ENCODE peak calls at places on chromosome 12, in eight cellular contexts. R, Q, L, S, N, J, U and T are unnamed samples.

GRCh38 chr12:24898185-24898584 is 50.7 kb downstream of the BCAT1 start:
- DNase-seq in R (no peak), Q (no peak), L (no peak), S (no peak), N (no peak), J (no peak), U (no peak), T (no peak)

GRCh38 chr12:81078469-81079196 is 754 bp downstream of the ACSS3 start:
- DNase-seq in R (no peak), Q (no peak), L (no peak), S (peak; percentile 88), N (no peak), J (no peak), U (no peak), T (no peak)

GRCh38 chr12:14281539-14281938 is 83.9 kb upstream of the ATF7IP start:
- DNase-seq in R (no peak), Q (no peak), L (no peak), S (no peak), N (no peak), J (no peak), U (no peak), T (no peak)

GRCh38 chr12:40146800-40147797 is 41.2 kb upstream of the SLC2A13 start:
- DNase-seq in R (no peak), Q (no peak), L (no peak), S (no peak), N (no peak), J (no peak), U (no peak), T (no peak)

GRCh38 chr12:17062296-17063061 is 456.5 kb upstream of the LMO3 start:
- DNase-seq in R (no peak), Q (no peak), L (no peak), S (no peak), N (no peak), J (no peak), U (no peak), T (no peak)

GRCh38 chr12:530308-530707 is 70.6 kb downstream of the B4GALNT3 start:
- DNase-seq in R (no peak), Q (no peak), L (no peak), S (no peak), N (no peak), J (no peak), U (no peak), T (no peak)

GRCh38 chr12:127192391-127192790 is 1074.6 kb upstream of the TMEM132C start:
- DNase-seq in R (no peak), Q (no peak), L (no peak), S (no peak), N (no peak), J (no peak), U (no peak), T (no peak)

GRCh38 chr12:52271157-52271556 is 3.3 kb upstream of the KRT86 start:
- DNase-seq in R (no peak), Q (no peak), L (no peak), S (no peak), N (no peak), J (no peak), U (no peak), T (no peak)

GRCh38 chr12:636632-637031 is 26.6 kb downstream of the NINJ2 start:
- DNase-seq in R (no peak), Q (no peak), L (no peak), S (no peak), N (no peak), J (no peak), U (no peak), T (no peak)

GRCh38 chr12:108337235-108338223 is 1.6 kb downstream of the CMKLR1 start:
- DNase-seq in R (peak; percentile 74), Q (no peak), L (peak; percentile 21), S (peak; percentile 26), N (peak; percentile 72), J (no peak), U (no peak), T (no peak)

GRCh38 chr12:108338915-108339657 is at the start of gene CMKLR1:
- DNase-seq in R (peak; percentile 50), Q (no peak), L (no peak), S (no peak), N (peak; percentile 78), J (peak; percentile 32), U (no peak), T (no peak)

GRCh38 chr12:108332791-108333382 is 6.2 kb downstream of the CMKLR1 start:
- DNase-seq in R (no peak), Q (no peak), L (no peak), S (no peak), N (no peak), J (peak; percentile 42), U (no peak), T (no peak)

GRCh38 chr12:108333898-108334699 is 5.0 kb downstream of the CMKLR1 start:
- DNase-seq in R (no peak), Q (no peak), L (no peak), S (no peak), N (no peak), J (no peak), U (no peak), T (no peak)

DNA sequence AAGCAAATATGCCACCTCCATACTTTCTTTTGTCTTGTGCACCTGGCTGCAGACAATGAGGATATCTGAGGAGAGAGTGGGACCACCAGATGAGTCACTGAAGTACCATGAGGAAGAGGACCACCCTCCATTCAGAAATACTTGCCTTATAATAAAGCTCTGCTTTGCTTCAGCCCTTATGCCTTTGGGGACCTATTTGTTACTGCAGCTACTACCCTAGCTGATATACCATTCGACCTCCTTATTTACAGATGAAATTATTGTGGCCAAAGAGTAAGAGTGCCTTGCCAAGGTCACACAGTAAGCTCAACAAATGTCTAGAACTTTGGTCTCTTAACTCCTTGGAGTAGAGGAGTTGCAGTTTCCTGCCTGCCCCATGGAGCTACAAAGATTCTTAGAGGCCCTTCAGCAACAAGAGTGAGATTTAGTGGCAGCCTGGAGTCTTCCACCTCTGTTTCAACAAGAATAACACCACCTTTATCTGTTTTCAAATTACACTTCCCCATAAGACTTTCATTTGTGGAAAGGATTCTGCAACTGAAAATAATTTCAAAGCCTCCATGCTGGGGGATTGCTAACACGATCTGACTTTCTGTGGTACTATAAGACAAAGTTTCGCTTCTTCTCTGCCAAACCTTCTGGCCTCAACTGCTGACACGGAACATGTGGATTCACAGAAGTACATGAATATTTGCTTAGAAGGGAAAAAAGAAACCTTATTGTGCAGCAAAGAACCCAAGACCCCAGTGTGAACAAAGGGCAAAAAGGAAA is 3.6 kb downstream of the CMKLR1 start:
- DNase-seq in R (no peak), Q (no peak), L (no peak), S (no peak), N (no peak), J (no peak), U (no peak), T (no peak)
- H3K4me3 ChIP-seq in R (no peak overlapping the region), Q (no peak overlapping the region), L (no peak overlapping the region), S (no peak overlapping the region), N (no peak overlapping the region), J (no peak overlapping the region), U (no peak overlapping the region), T (no peak overlapping the region)

GRCh38 chr12:64044171-64044570 is 177.9 kb downstream of the KICS2 start:
- DNase-seq in R (no peak), Q (no peak), L (no peak), S (no peak), N (no peak), J (no peak), U (no peak), T (no peak)

GRCh38 chr12:64039285-64039871 is 182.7 kb downstream of the KICS2 start:
- DNase-seq in R (peak; percentile 35), Q (no peak), L (no peak), S (no peak), N (no peak), J (peak; percentile 61), U (peak; percentile 64), T (no peak)

DNA sequence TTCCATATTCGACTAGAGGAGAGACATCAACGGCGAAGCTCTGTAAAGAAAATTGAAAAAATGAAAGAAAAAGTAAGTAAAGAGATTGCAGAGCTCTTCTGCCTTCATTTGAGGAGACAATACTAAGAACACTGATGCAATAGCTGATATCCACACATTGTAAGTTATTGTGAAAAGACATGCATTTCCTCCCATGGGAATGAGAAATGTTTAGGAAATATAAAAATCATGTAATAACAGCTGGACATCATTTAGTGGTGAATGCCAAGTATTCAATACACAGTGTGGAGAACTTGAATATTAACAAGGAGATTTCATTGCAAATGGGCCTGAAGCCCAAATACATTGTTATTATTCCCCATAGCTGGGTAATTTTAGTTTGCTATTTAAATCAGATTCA is 179.2 kb downstream of the KICS2 start:
- DNase-seq in R (no peak), Q (no peak), L (no peak), S (no peak), N (no peak), J (no peak), U (no peak), T (no peak)
- TF ChIP-seq POLR2AphosphoS5 in R (no peak), Q (no peak), L (no peak), S (no peak), N (no peak), J (no peak), U (no peak), T (no peak)

GRCh38 chr12:72271401-72271740 is 799 bp upstream of the TRHDE start:
- DNase-seq in R (peak; percentile 83), Q (no peak), L (no peak), S (no peak), N (peak; percentile 51), J (no peak), U (no peak), T (no peak)
- TF ChIP-seq CTCF in R (peak; percentile 18), Q (peak; percentile 9), L (no peak), S (no peak), N (no peak), J (no peak), U (no peak), T (no peak)

DNA sequence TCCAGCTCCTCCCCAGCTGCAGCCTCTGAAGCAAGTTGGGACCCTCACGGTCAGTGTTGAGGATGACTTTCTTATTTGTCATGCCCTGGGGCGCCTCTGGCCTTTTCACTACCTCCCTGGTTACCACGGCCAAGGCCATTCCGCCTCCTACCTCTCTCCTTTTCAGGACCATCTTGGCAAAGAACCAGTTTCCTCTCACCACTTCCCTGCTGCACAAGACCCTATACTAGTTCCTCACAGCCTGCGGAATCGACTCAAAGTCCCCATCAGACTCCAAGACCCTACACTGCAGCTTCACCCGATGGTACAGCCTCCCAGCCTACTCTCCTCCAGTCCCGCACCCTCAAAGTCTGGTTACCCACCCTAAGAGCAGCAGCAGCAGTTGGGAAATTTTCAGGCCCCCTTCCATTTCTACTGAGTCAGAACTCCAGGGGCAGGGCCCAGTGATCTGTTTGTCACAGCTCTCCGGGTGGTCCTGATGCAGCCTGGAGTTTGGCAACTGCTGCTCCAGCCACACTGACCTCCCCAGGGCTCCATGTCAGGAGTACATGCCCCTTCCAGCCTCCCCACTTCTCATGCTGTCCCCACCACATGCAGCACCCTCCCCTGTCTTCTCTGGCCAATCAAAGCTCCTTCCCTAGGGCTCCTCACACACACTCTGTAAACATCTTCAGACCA is 5.4 kb downstream of the VWF start:
- DNase-seq in R (no peak), Q (no peak), L (no peak), S (no peak), N (no peak), J (no peak), U (no peak), T (no peak)
- H3K4me3 ChIP-seq in R (no peak overlapping the region), Q (no peak overlapping the region), L (no peak overlapping the region), S (no peak overlapping the region), N (no peak overlapping the region), J (no peak overlapping the region), U (no peak overlapping the region), T (no peak overlapping the region)

GRCh38 chr12:112875608-112876007 is 31.2 kb upstream of the OAS1 start:
- DNase-seq in R (no peak), Q (no peak), L (no peak), S (no peak), N (no peak), J (no peak), U (no peak), T (no peak)
- TF ChIP-seq POLR2AphosphoS5 in R (no peak), Q (no peak), L (no peak), S (no peak), N (no peak), J (no peak), U (no peak), T (no peak)